ENCODE peak calls at places on chromosomes 16 and 17, in four cellular contexts. N, U, R and C are unnamed samples.
A peak's percentile ranks its signal among the peaks of the same experiment; 100 is the strongest.

GRCh38 chr17:45111838-45112237 is 20.5 kb downstream of the PLCD3 start:
- DNase-seq in N (peak; percentile 24), U (no peak), R (no peak), C (no peak)

GRCh38 chr16:31033709-31034492 is 543 bp downstream of the STX4 start:
- DNase-seq in N (peak; percentile 86), U (peak; percentile 69), R (peak; percentile 97), C (peak; percentile 67)

GRCh38 chr17:18859256-18859655 is 1.3 kb downstream of the PRPSAP2 start:
- DNase-seq in N (peak; percentile 39), U (no peak), R (no peak), C (peak; percentile 35)

GRCh38 chr16:1181715-1182671 is 29.1 kb downstream of the CACNA1H start:
- DNase-seq in N (no peak), U (peak; percentile 91), R (peak; percentile 57), C (peak; percentile 50)

GRCh38 chr16:82133798-82134197 is 36.2 kb downstream of the MPHOSPH6 start:
- DNase-seq in N (no peak), U (no peak), R (no peak), C (no peak)

GRCh38 chr16:82580293-82580900 is 46.4 kb upstream of the CDH13 start:
- DNase-seq in N (peak; percentile 7), U (peak; percentile 14), R (peak; percentile 8), C (no peak)

GRCh38 chr17:63488851-63489250 is 12.0 kb downstream of the ACE start:
- DNase-seq in N (no peak), U (no peak), R (no peak), C (no peak)

GRCh38 chr17:75126954-75127353 is 4.6 kb downstream of the NT5C start:
- DNase-seq in N (no peak), U (no peak), R (no peak), C (no peak)

GRCh38 chr17:72342582-72343527 is 222.0 kb downstream of the SOX9 start:
- DNase-seq in N (no peak), U (peak; percentile 72), R (no peak), C (no peak)

GRCh38 chr16:21267298-21267697 is 10.8 kb downstream of the CRYM start:
- DNase-seq in N (no peak), U (no peak), R (no peak), C (no peak)

GRCh38 chr16:57865746-57866528 is 63.6 kb upstream of the KIFC3 start:
- DNase-seq in N (no peak), U (no peak), R (no peak), C (no peak)

GRCh38 chr16:29729116-29729521 is 16.7 kb downstream of the C16orf54 start:
- DNase-seq in N (peak; percentile 45), U (peak; percentile 32), R (peak; percentile 83), C (peak; percentile 47)

GRCh38 chr17:76273923-76274558 is 8.9 kb downstream of the UBALD2 start:
- DNase-seq in N (peak; percentile 38), U (no peak), R (no peak), C (no peak)

GRCh38 chr17:12078791-12079190 is 58.1 kb downstream of the MAP2K4 start:
- DNase-seq in N (no peak), U (peak; percentile 89), R (no peak), C (peak; percentile 64)

GRCh38 chr16:87132361-87133014 is 184.7 kb downstream of the C16orf95 start:
- DNase-seq in N (no peak), U (peak; percentile 89), R (no peak), C (peak; percentile 39)

GRCh38 chr16:72983241-72983640 is 64.7 kb downstream of the ZFHX3 start:
- DNase-seq in N (no peak), U (no peak), R (no peak), C (no peak)

GRCh38 chr16:84526794-84527485 is 22.5 kb upstream of the MEAK7 start:
- DNase-seq in N (no peak), U (peak; percentile 62), R (no peak), C (no peak)

GRCh38 chr17:57600092-57600491 is 145.0 kb downstream of the CCDC182 start:
- DNase-seq in N (peak; percentile 28), U (no peak), R (no peak), C (no peak)

GRCh38 chr16:76278976-76279375 is 1.8 kb downstream of the CNTNAP4 start:
- DNase-seq in N (peak; percentile 45), U (peak; percentile 5), R (no peak), C (no peak)

GRCh38 chr17:42814633-42815399 is 9.3 kb downstream of the BECN1 start:
- DNase-seq in N (no peak), U (peak; percentile 91), R (no peak), C (peak; percentile 84)

GRCh38 chr16:24174504-24174903 is 81.6 kb upstream of the CACNG3 start:
- DNase-seq in N (no peak), U (no peak), R (no peak), C (no peak)

GRCh38 chr17:29032798-29033197 is 10.1 kb upstream of the PIPOX start:
- DNase-seq in N (no peak), U (no peak), R (no peak), C (no peak)

GRCh38 chr16:25395528-25395927 is 137.9 kb upstream of the ZKSCAN2 start:
- DNase-seq in N (no peak), U (no peak), R (no peak), C (no peak)

DNA sequence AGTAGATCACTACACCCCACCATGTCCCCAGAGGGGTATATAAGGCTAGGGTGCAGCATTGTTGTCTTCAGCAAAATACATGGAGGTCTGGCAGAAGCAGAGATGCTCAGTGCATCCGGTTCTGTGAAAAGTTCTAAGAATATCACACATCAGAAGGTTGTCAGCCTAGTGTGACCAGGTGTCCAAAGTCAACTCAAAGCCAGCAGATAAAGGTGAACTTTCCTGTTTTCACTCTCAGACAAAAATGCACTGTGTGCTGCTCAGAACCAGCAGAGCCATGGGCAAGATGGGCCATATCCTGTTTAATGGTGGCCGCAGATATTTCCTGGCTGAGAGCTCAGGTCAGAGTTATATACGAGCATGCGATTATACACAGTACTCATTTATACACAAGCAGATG is 425.4 kb upstream of the SALL1 start:
- DNase-seq in N (no peak), U (no peak), R (no peak), C (no peak)
- TF ChIP-seq CTCF in N (no peak), U (no peak), R (no peak), C (no peak)

GRCh38 chr17:81683208-81683583 is 401 bp downstream of the ARL16 start:
- DNase-seq in N (no peak), U (no peak), R (no peak), C (no peak)

GRCh38 chr17:81684442-81684911 is 666 bp downstream of the HGS start:
- DNase-seq in N (peak; percentile 27), U (peak; percentile 77), R (peak; percentile 77), C (peak; percentile 80)

GRCh38 chr17:81682565-81683207 is 911 bp downstream of the ARL16 start:
- DNase-seq in N (no peak), U (peak; percentile 16), R (no peak), C (no peak)

GRCh38 chr17:81685108-81685507 is 1.3 kb downstream of the HGS start:
- DNase-seq in N (peak; percentile 31), U (peak; percentile 54), R (peak; percentile 76), C (peak; percentile 79)

DNA sequence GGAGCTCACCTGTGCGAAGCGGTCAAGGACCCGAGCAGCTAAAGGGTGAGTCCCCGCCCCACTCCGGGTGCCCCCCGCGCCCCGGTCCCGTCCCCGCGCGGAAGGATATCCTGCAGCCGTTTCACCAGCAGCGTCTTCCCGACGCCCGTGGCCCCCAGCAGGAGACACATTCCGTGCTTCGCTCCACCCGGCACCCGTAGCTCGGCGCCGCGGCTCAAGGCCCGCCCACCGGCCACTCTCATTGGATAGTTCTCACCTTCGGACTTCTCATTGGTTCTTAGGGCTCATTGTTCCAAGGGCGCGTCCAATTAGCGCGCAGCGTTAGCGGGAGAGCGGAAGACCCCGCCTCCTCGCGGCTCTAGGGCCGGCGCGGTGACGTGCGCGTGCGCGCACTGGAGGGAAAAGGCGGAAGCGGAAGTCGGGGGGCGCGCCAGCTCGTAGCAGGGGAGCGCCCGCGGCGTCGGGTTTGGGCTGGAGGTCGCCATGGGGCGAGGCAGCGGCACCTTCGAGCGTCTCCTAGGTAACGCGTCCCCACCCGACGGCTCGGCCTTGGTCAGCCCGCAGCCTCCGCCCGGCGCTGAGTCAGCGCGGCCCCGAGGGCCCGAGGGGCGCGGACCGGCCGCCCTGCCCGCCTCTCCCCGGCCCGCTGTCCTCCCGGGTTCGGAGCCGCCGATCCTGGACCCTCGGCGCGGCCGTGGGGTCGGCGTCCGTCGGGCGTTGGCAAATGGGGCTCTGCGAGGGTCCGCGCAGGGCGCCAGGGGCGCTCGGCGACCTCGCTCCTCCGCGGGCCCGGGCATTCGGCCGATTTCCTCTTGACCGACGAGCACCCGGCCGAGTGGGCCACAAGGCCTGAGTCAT is at the start of the genes ARL16 and HGS:
- DNase-seq in N (peak; percentile 100), U (peak; percentile 100), R (peak; percentile 100), C (peak; percentile 100)
- TF ChIP-seq CTCF in N (no peak), U (no peak), R (no peak), C (peak; percentile 3)

GRCh38 chr17:49365667-49366066 is 3.6 kb upstream of the ZNF652 start:
- DNase-seq in N (peak; percentile 58), U (peak; percentile 13), R (peak; percentile 66), C (peak; percentile 30)
- TF ChIP-seq CTCF in N (peak; percentile 66), U (peak; percentile 13), R (no peak), C (peak; percentile 36)

DNA sequence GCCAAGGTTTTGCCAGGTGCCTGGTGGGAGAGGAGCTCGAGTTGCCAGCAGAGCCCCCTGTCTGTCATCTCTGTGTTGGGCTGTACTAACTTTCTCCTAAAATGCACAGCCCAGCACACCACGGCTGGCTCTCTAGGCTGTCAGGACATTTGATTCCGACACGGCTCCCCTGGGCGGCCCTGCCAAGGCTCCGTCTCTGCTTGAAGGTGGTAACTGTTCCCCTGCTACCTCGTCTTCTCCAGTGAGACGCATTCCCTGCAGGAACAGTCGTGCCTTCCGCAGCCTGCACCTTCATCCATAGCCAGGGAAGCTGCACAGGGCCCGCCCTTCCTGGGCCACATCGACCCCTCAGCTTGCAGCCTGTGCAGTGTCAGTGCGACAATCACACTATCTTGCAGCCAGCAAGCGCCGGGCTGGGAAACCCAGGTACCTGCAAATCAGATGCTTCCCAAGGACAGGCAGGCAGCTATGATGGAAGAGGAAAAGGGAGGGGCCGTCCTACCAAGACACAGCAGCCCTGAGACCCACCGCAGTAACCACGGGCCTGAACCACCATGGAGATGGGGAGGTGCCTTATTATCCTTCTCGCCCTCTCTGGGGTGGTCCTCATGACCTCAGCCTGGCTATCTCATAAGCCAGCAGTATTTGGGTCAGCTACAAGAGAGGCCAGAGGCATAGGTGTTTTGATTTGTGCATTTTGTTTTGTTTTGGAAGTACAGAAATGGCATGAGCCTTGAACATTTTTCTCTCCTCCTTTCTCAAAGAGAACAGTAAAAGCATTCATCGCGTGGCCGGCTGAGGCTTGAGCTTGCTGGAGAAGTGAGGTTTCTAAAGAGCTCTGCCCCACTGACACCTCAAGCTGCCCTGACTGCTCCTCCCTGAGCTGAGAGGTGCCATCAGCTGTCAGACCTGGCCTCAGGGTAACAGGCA is 361.7 kb upstream of the TNRC6C start:
- DNase-seq in N (no peak), U (no peak), R (no peak), C (no peak)
- TF ChIP-seq CTCF in N (no peak), U (no peak), R (no peak), C (no peak)